ENCODE peak calls at places on chromosomes 12 and 14, in nine cellular contexts. One of them, this sample, is unnamed. For H3K9me3, the result is how much of the 10 kb centered on the place peaks cover.

GRCh38 chr14:28494196-28494595 is 272.4 kb upstream of the FOXG1 start:
- DNase-seq in HepG2: no peak
- DNase-seq in endothelial cell of umbilical vein: no peak
- DNase-seq in A549: peak
- DNase-seq in uterus: no peak
- DNase-seq in heart left ventricle: no peak
- DNase-seq in IMR-90: no peak
- DNase-seq in body of pancreas: no peak
- DNase-seq in adrenal gland: no peak
- DNase-seq in this sample: no peak

GRCh38 chr14:68691031-68691864 is 101.6 kb downstream of the ZFP36L1 start:
- DNase-seq in HepG2: no peak
- DNase-seq in IMR-90: no peak
- DNase-seq in uterus: peak
- DNase-seq in A549: no peak
- DNase-seq in body of pancreas: no peak
- DNase-seq in adrenal gland: no peak
- DNase-seq in heart left ventricle: no peak
- DNase-seq in endothelial cell of umbilical vein: no peak
- DNase-seq in this sample: no peak

GRCh38 chr12:100234591-100235304 is 32.1 kb downstream of the DEPDC4 start:
- DNase-seq in IMR-90: peak
- DNase-seq in adrenal gland: no peak
- DNase-seq in HepG2: peak
- DNase-seq in A549: peak
- DNase-seq in endothelial cell of umbilical vein: peak
- DNase-seq in uterus: no peak
- DNase-seq in body of pancreas: no peak
- DNase-seq in heart left ventricle: no peak
- DNase-seq in this sample: peak

GRCh38 chr14:30854492-30854891 is 19.9 kb upstream of the COCH start:
- DNase-seq in IMR-90: no peak
- DNase-seq in body of pancreas: no peak
- DNase-seq in uterus: no peak
- DNase-seq in HepG2: no peak
- DNase-seq in endothelial cell of umbilical vein: no peak
- DNase-seq in adrenal gland: no peak
- DNase-seq in heart left ventricle: no peak
- DNase-seq in A549: no peak
- DNase-seq in this sample: no peak

GRCh38 chr14:89723930-89724915 is 230.3 kb downstream of the EFCAB11 start:
- DNase-seq in A549: no peak
- DNase-seq in HepG2: no peak
- DNase-seq in endothelial cell of umbilical vein: no peak
- DNase-seq in uterus: no peak
- DNase-seq in heart left ventricle: no peak
- DNase-seq in adrenal gland: no peak
- DNase-seq in IMR-90: no peak
- DNase-seq in body of pancreas: no peak
- DNase-seq in this sample: no peak

GRCh38 chr14:106491851-106492250 is 965.5 kb downstream of the TMEM121 start:
- DNase-seq in IMR-90: no peak
- DNase-seq in endothelial cell of umbilical vein: no peak
- DNase-seq in heart left ventricle: no peak
- DNase-seq in A549: peak
- DNase-seq in body of pancreas: peak
- DNase-seq in HepG2: no peak
- DNase-seq in adrenal gland: no peak
- DNase-seq in uterus: no peak
- DNase-seq in this sample: no peak

GRCh38 chr12:22117551-22117950 is 71.5 kb downstream of the CMAS start:
- DNase-seq in A549: no peak
- DNase-seq in IMR-90: no peak
- DNase-seq in uterus: no peak
- DNase-seq in endothelial cell of umbilical vein: no peak
- DNase-seq in heart left ventricle: no peak
- DNase-seq in adrenal gland: no peak
- DNase-seq in HepG2: no peak
- DNase-seq in body of pancreas: no peak
- DNase-seq in this sample: no peak

GRCh38 chr12:29148065-29148957 is 767 bp upstream of the FAR2 start:
- DNase-seq in heart left ventricle: peak
- DNase-seq in body of pancreas: no peak
- DNase-seq in adrenal gland: peak
- DNase-seq in HepG2: no peak
- DNase-seq in A549: peak
- DNase-seq in uterus: peak
- DNase-seq in endothelial cell of umbilical vein: peak
- DNase-seq in IMR-90: no peak
- DNase-seq in this sample: no peak

GRCh38 chr12:45725631-45726593 is 3.6 kb upstream of the ARID2 start:
- DNase-seq in heart left ventricle: peak
- DNase-seq in body of pancreas: no peak
- DNase-seq in A549: peak
- DNase-seq in adrenal gland: no peak
- DNase-seq in endothelial cell of umbilical vein: peak
- DNase-seq in HepG2: peak
- DNase-seq in uterus: no peak
- DNase-seq in IMR-90: peak
- DNase-seq in this sample: no peak

GRCh38 chr12:122887817-122888212 is 8.1 kb downstream of the VPS37B start:
- DNase-seq in heart left ventricle: no peak
- DNase-seq in uterus: no peak
- DNase-seq in endothelial cell of umbilical vein: no peak
- DNase-seq in A549: no peak
- DNase-seq in body of pancreas: no peak
- DNase-seq in IMR-90: no peak
- DNase-seq in HepG2: no peak
- DNase-seq in adrenal gland: peak
- DNase-seq in this sample: no peak

GRCh38 chr12:56160160-56160763 is 2.1 kb downstream of the MYL6 start:
- DNase-seq in adrenal gland: peak
- DNase-seq in uterus: no peak
- DNase-seq in body of pancreas: no peak
- DNase-seq in endothelial cell of umbilical vein: peak
- DNase-seq in HepG2: no peak
- DNase-seq in A549: no peak
- DNase-seq in heart left ventricle: no peak
- DNase-seq in IMR-90: peak
- DNase-seq in this sample: no peak

GRCh38 chr12:104494137-104494815 is 37.5 kb downstream of the CHST11 start:
- DNase-seq in uterus: no peak
- DNase-seq in adrenal gland: no peak
- DNase-seq in IMR-90: no peak
- DNase-seq in HepG2: no peak
- DNase-seq in heart left ventricle: no peak
- DNase-seq in body of pancreas: peak
- DNase-seq in A549: no peak
- DNase-seq in endothelial cell of umbilical vein: no peak
- DNase-seq in this sample: no peak

GRCh38 chr14:103232831-103233319 is 101.2 kb upstream of the EIF5 start:
- DNase-seq in adrenal gland: no peak
- DNase-seq in IMR-90: no peak
- DNase-seq in endothelial cell of umbilical vein: no peak
- DNase-seq in heart left ventricle: no peak
- DNase-seq in A549: no peak
- DNase-seq in uterus: no peak
- DNase-seq in body of pancreas: no peak
- DNase-seq in HepG2: no peak
- DNase-seq in this sample: no peak

GRCh38 chr12:104370989-104371870 is 67.7 kb downstream of the EID3 start:
- DNase-seq in HepG2: no peak
- DNase-seq in uterus: no peak
- DNase-seq in body of pancreas: no peak
- DNase-seq in endothelial cell of umbilical vein: peak
- DNase-seq in heart left ventricle: no peak
- DNase-seq in A549: peak
- DNase-seq in adrenal gland: peak
- DNase-seq in IMR-90: peak
- DNase-seq in this sample: peak

GRCh38 chr14:52052289-52052943 is 16.4 kb downstream of the NID2 start:
- DNase-seq in HepG2: no peak
- DNase-seq in IMR-90: peak
- DNase-seq in body of pancreas: no peak
- DNase-seq in heart left ventricle: no peak
- DNase-seq in A549: no peak
- DNase-seq in uterus: peak
- DNase-seq in endothelial cell of umbilical vein: no peak
- DNase-seq in adrenal gland: no peak
- DNase-seq in this sample: no peak

GRCh38 chr12:1456885-1457284 is 137.5 kb downstream of the FBXL14 start:
- DNase-seq in endothelial cell of umbilical vein: no peak
- DNase-seq in heart left ventricle: no peak
- DNase-seq in body of pancreas: no peak
- DNase-seq in HepG2: no peak
- DNase-seq in uterus: no peak
- DNase-seq in adrenal gland: no peak
- DNase-seq in A549: no peak
- DNase-seq in IMR-90: no peak
- DNase-seq in this sample: no peak

GRCh38 chr12:52162971-52163370 is 28.8 kb downstream of the KRT80 start:
- DNase-seq in adrenal gland: no peak
- DNase-seq in endothelial cell of umbilical vein: peak
- DNase-seq in IMR-90: no peak
- DNase-seq in A549: no peak
- DNase-seq in body of pancreas: no peak
- DNase-seq in heart left ventricle: no peak
- DNase-seq in HepG2: no peak
- DNase-seq in uterus: no peak
- DNase-seq in this sample: no peak

GRCh38 chr12:47361389-47362031 is 281.8 kb upstream of the AMIGO2 start:
- DNase-seq in heart left ventricle: no peak
- DNase-seq in IMR-90: no peak
- DNase-seq in A549: peak
- DNase-seq in adrenal gland: no peak
- DNase-seq in endothelial cell of umbilical vein: no peak
- DNase-seq in body of pancreas: no peak
- DNase-seq in HepG2: no peak
- DNase-seq in uterus: peak
- DNase-seq in this sample: no peak

DNA sequence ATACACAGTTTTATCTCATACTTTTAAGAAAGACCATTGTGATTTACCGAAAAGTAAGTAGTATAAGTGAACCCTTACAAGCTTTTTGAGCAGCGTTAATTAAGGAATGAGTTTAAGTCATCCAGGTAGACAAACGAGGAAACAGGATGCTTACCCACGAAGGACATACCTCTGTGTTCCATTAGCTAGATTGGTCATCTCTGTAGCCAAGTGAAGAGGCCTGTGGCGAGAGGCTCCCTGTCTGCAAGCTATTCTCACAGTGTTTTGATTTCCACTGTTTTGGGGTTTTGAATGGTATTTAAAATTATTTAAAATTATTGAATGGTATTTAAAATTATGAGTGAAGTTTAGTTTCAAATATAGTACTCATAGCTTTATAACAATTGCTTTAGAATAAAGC is 342.1 kb upstream of the RGS6 start:
- DNase-seq in adrenal gland: no peak
- DNase-seq in uterus: no peak
- DNase-seq in heart left ventricle: no peak
- DNase-seq in IMR-90: no peak
- DNase-seq in body of pancreas: no peak
- DNase-seq in HepG2: no peak
- DNase-seq in A549: no peak
- DNase-seq in endothelial cell of umbilical vein: no peak
- DNase-seq in this sample: no peak
- H3K9me3 ChIP-seq in adrenal gland: under half
- H3K9me3 ChIP-seq in uterus: under half
- H3K9me3 ChIP-seq in heart left ventricle: under half
- H3K9me3 ChIP-seq in IMR-90: under half
- H3K9me3 ChIP-seq in body of pancreas: under half
- H3K9me3 ChIP-seq in HepG2: under half
- H3K9me3 ChIP-seq in A549: under half
- H3K9me3 ChIP-seq in endothelial cell of umbilical vein: under half
- H3K9me3 ChIP-seq in this sample: under half

DNA sequence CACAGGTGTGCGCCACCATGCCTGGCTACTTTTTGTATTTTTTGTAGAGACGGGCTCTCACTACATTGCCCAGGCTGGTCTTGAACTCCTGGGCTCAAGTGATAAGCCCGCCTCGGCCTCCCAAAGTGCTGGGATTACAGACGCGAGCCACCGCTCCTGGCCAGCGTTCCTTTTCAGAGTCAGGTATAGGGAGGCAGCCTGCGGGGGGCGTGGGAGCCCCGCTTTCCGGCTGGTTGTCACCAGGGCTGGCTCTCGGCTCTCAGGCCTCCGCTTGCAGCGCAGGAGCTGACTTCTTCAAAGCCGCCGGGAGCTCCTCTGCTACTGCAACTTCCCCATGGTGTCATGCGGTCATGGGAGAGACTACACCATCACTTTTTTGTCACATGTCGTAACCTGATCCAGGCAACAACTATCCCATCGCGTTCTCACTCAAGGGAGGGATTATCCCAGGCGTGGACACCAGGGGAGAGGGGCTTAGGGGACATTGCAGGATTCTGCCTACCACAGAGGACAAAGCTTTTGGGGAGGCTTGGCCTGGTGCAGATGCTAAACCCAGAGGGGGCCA is 129.4 kb downstream of the SCARB1 start:
- DNase-seq in adrenal gland: no peak
- DNase-seq in endothelial cell of umbilical vein: no peak
- DNase-seq in body of pancreas: no peak
- DNase-seq in heart left ventricle: peak
- DNase-seq in IMR-90: peak
- DNase-seq in HepG2: peak
- DNase-seq in A549: peak
- DNase-seq in uterus: no peak
- DNase-seq in this sample: no peak
- TF ChIP-seq POLR2A in adrenal gland: no peak
- TF ChIP-seq POLR2A in endothelial cell of umbilical vein: no peak
- TF ChIP-seq POLR2A in body of pancreas: no peak
- TF ChIP-seq POLR2A in heart left ventricle: no peak
- TF ChIP-seq POLR2A in IMR-90: no peak
- TF ChIP-seq POLR2A in HepG2: no peak
- TF ChIP-seq POLR2A in A549: no peak
- TF ChIP-seq POLR2A in uterus: no peak
- TF ChIP-seq POLR2A in this sample: no peak

DNA sequence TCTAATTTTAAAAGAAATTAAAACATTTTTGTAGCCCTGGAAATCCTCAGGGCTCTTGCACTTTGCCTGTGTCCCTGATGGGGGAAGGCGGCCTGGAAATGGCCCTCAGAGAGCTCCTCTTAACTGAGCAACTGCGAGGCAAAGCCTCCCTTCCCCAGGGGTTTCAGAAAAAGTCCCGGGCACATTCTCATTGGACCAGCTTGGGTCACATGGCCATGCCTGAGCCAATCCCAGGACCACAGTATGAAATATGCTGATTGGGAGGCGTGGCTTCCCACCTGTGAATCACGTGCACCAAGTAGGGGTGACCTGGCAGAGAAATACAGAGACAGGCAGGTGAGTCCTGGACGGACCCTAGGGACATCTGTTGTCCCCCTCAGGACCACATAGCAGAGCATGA is 90.4 kb upstream of the SFSWAP start:
- DNase-seq in body of pancreas: no peak
- DNase-seq in endothelial cell of umbilical vein: no peak
- DNase-seq in adrenal gland: no peak
- DNase-seq in uterus: no peak
- DNase-seq in heart left ventricle: peak
- DNase-seq in IMR-90: no peak
- DNase-seq in HepG2: no peak
- DNase-seq in A549: no peak
- DNase-seq in this sample: no peak
- H3K9me3 ChIP-seq in body of pancreas: under half
- H3K9me3 ChIP-seq in endothelial cell of umbilical vein: under half
- H3K9me3 ChIP-seq in adrenal gland: under half
- H3K9me3 ChIP-seq in uterus: under half
- H3K9me3 ChIP-seq in heart left ventricle: under half
- H3K9me3 ChIP-seq in IMR-90: under half
- H3K9me3 ChIP-seq in HepG2: under half
- H3K9me3 ChIP-seq in A549: under half
- H3K9me3 ChIP-seq in this sample: under half

GRCh38 chr14:92039720-92040430 is at the start of gene TRIP11:
- DNase-seq in uterus: peak
- DNase-seq in body of pancreas: peak
- DNase-seq in IMR-90: peak
- DNase-seq in HepG2: peak
- DNase-seq in A549: peak
- DNase-seq in adrenal gland: peak
- DNase-seq in endothelial cell of umbilical vein: peak
- DNase-seq in heart left ventricle: peak
- DNase-seq in this sample: peak
- TF ChIP-seq POLR2A in uterus: peak
- TF ChIP-seq POLR2A in body of pancreas: peak
- TF ChIP-seq POLR2A in IMR-90: peak
- TF ChIP-seq POLR2A in HepG2: peak
- TF ChIP-seq POLR2A in A549: peak
- TF ChIP-seq POLR2A in adrenal gland: peak
- TF ChIP-seq POLR2A in endothelial cell of umbilical vein: peak
- TF ChIP-seq POLR2A in heart left ventricle: peak
- TF ChIP-seq POLR2A in this sample: peak